ENCODE peak calls at places on chromosomes 4 and X, in seven cellular contexts. J, X, M, Z, A, I and K are unnamed samples.

GRCh38 chr4:118281611-118282442 is 71.0 kb downstream of the PRSS12 start:
- DNase-seq in J (peak; percentile 42), X (peak; percentile 52), M (no peak), Z (no peak), A (peak; percentile 45), I (peak; percentile 17), K (no peak)

GRCh38 chrX:134013528-134013927 is 28.1 kb upstream of the GPC3 start:
- DNase-seq in J (no peak), X (no peak), M (no peak), Z (no peak), A (no peak), I (no peak), K (no peak)

GRCh38 chrX:93695981-93696380 is 22.0 kb downstream of the FAM133A start:
- DNase-seq in J (no peak), X (no peak), M (no peak), Z (no peak), A (peak; percentile 11), I (no peak), K (no peak)

GRCh38 chrX:152895724-152896420 is 2.0 kb upstream of the ZNF185 start:
- DNase-seq in J (peak; percentile 54), X (peak; percentile 17), M (peak; percentile 35), Z (peak; percentile 50), A (peak; percentile 38), I (no peak), K (no peak)

GRCh38 chr4:22413416-22413815 is 102.5 kb downstream of the ADGRA3 start:
- DNase-seq in J (no peak), X (no peak), M (no peak), Z (no peak), A (no peak), I (no peak), K (no peak)

GRCh38 chr4:139278956-139279722 is 886 bp downstream of the MGARP start:
- DNase-seq in J (no peak), X (no peak), M (no peak), Z (no peak), A (no peak), I (no peak), K (no peak)

GRCh38 chrX:83819304-83819703 is 41.6 kb upstream of the CYLC1 start:
- DNase-seq in J (no peak), X (no peak), M (no peak), Z (no peak), A (no peak), I (no peak), K (no peak)

GRCh38 chrX:9847071-9847470 is 60.8 kb downstream of the SHROOM2 start:
- DNase-seq in J (peak; percentile 75), X (peak; percentile 81), M (peak; percentile 30), Z (no peak), A (peak; percentile 73), I (no peak), K (no peak)

GRCh38 chrX:1162119-1162916 is 50.1 kb downstream of the CRLF2 start:
- DNase-seq in J (no peak), X (no peak), M (no peak), Z (no peak), A (no peak), I (no peak), K (no peak)

GRCh38 chrX:9285342-9285771 is 179.5 kb upstream of the TBL1X start:
- DNase-seq in J (no peak), X (peak; percentile 1), M (no peak), Z (no peak), A (peak; percentile 24), I (no peak), K (no peak)

GRCh38 chrX:107448625-107449468 is 605 bp upstream of the FRMPD3 start:
- DNase-seq in J (peak; percentile 14), X (no peak), M (no peak), Z (no peak), A (peak; percentile 28), I (no peak), K (no peak)

GRCh38 chr4:40986375-40986774 is 228.0 kb downstream of the APBB2 start:
- DNase-seq in J (peak; percentile 22), X (no peak), M (no peak), Z (no peak), A (no peak), I (no peak), K (no peak)

GRCh38 chrX:10433296-10433965 is 187.0 kb downstream of the MID1 start:
- DNase-seq in J (no peak), X (no peak), M (no peak), Z (no peak), A (no peak), I (no peak), K (no peak)

GRCh38 chrX:42505057-42505456 is 272.9 kb downstream of the PPP1R2C start:
- DNase-seq in J (no peak), X (no peak), M (no peak), Z (no peak), A (no peak), I (no peak), K (no peak)

GRCh38 chrX:150155396-150156048 is 207.6 kb upstream of the MAMLD1 start:
- DNase-seq in J (peak; percentile 77), X (peak; percentile 67), M (peak; percentile 26), Z (peak; percentile 69), A (peak; percentile 66), I (peak; percentile 31), K (no peak)

GRCh38 chrX:11135483-11136185 is 24.5 kb downstream of the HCCS start:
- DNase-seq in J (no peak), X (no peak), M (no peak), Z (no peak), A (no peak), I (no peak), K (no peak)

GRCh38 chr4:66062044-66062443 is 391.8 kb upstream of the EPHA5 start:
- DNase-seq in J (peak; percentile 12), X (peak; percentile 68), M (no peak), Z (no peak), A (no peak), I (no peak), K (no peak)

GRCh38 chr4:92600638-92601037 is 296.9 kb downstream of the GRID2 start:
- DNase-seq in J (no peak), X (no peak), M (no peak), Z (no peak), A (no peak), I (no peak), K (no peak)

GRCh38 chr4:110088670-110089069 is 109.7 kb downstream of the ELOVL6 start:
- DNase-seq in J (peak; percentile 62), X (peak; percentile 45), M (no peak), Z (no peak), A (no peak), I (no peak), K (no peak)

GRCh38 chr4:86108152-86108551 is 251.7 kb downstream of the MAPK10 start:
- DNase-seq in J (peak; percentile 57), X (peak; percentile 29), M (no peak), Z (no peak), A (no peak), I (no peak), K (no peak)

GRCh38 chr4:186260504-186261448 is 5.2 kb upstream of the F11 start:
- DNase-seq in J (no peak), X (peak; percentile 63), M (no peak), Z (no peak), A (no peak), I (no peak), K (peak; percentile 96)

GRCh38 chrX:148984238-148984637 is 483.8 kb downstream of the AFF2 start:
- DNase-seq in J (no peak), X (no peak), M (no peak), Z (no peak), A (no peak), I (no peak), K (no peak)

GRCh38 chrX:50838820-50839600 is 25.0 kb upstream of the SHROOM4 start:
- DNase-seq in J (peak; percentile 20), X (peak; percentile 66), M (peak; percentile 2), Z (no peak), A (peak; percentile 73), I (no peak), K (no peak)

GRCh38 chr4:17576932-17577659 is at the start of gene LAP3:
- DNase-seq in J (peak; percentile 99), X (peak; percentile 97), M (peak; percentile 94), Z (peak; percentile 99), A (peak; percentile 97), I (peak; percentile 97), K (peak; percentile 99)

GRCh38 chr4:69754926-69755580 is 5.4 kb downstream of the SULT1B1 start:
- DNase-seq in J (no peak), X (no peak), M (peak; percentile 39), Z (peak; percentile 61), A (no peak), I (no peak), K (peak; percentile 78)

GRCh38 chr4:145954924-145955339 is 16.3 kb upstream of the ZNF827 start:
- DNase-seq in J (peak; percentile 80), X (peak; percentile 98), M (peak; percentile 85), Z (peak; percentile 54), A (peak; percentile 85), I (no peak), K (no peak)

GRCh38 chr4:38210396-38211114 is 250.4 kb downstream of the PTTG2 start:
- DNase-seq in J (peak; percentile 21), X (peak; percentile 34), M (no peak), Z (no peak), A (peak; percentile 14), I (no peak), K (no peak)

GRCh38 chr4:19030048-19030447 is 1008.5 kb upstream of the LCORL start:
- DNase-seq in J (no peak), X (no peak), M (no peak), Z (no peak), A (no peak), I (no peak), K (no peak)